ENCODE peak calls at places on chromosomes 3 and 15, in seven cellular contexts. S, W, M, G, P, Q and L are unnamed samples.

GRCh38 chr15:33720952-33721351 is 247.3 kb upstream of the CHRM5 start:
- DNase-seq in S (no peak), W (no peak), M (peak; percentile 82), Q (no peak), P (no peak), G (no peak), L (no peak)

GRCh38 chr3:45143673-45144670 is 2.2 kb downstream of the CDCP1 start:
- DNase-seq in P (no peak), S (no peak), W (no peak), G (no peak), Q (no peak), M (no peak), L (peak; percentile 37)

GRCh38 chr15:29942144-29942543 is 119.9 kb upstream of the TJP1 start:
- DNase-seq in S (no peak), M (no peak), P (no peak), G (no peak), Q (no peak), W (no peak), L (no peak)

GRCh38 chr3:190217081-190217480 is 96.4 kb upstream of the P3H2 start:
- DNase-seq in W (no peak), M (peak; percentile 53), S (no peak), G (no peak), Q (no peak), P (no peak), L (no peak)

GRCh38 chr15:45320581-45320980 is 57.8 kb downstream of the GATM start:
- DNase-seq in P (no peak), Q (no peak), M (no peak), S (no peak), W (no peak), G (no peak), L (no peak)

GRCh38 chr3:98589331-98589870 is 4.0 kb downstream of the CPOX start:
- DNase-seq in G (no peak), S (no peak), M (no peak), P (no peak), Q (no peak), W (no peak), L (no peak)

GRCh38 chr15:70196314-70197291 is 98.9 kb upstream of the TLE3 start:
- DNase-seq in S (peak; percentile 83), M (peak; percentile 44), Q (no peak), W (no peak), G (peak; percentile 98), P (peak; percentile 4), L (peak; percentile 91)

GRCh38 chr3:133487920-133488540 is 85.5 kb upstream of the CDV3 start:
- DNase-seq in W (no peak), P (no peak), M (peak; percentile 56), G (no peak), Q (peak; percentile 12), S (no peak), L (no peak)

GRCh38 chr3:188956839-188957489 is 214.8 kb upstream of the TPRG1 start:
- DNase-seq in S (no peak), Q (peak; percentile 35), W (peak; percentile 24), P (no peak), M (peak; percentile 66), G (peak; percentile 45), L (no peak)

GRCh38 chr15:93037341-93038063 is 51.5 kb downstream of the RGMA start:
- DNase-seq in S (peak; percentile 20), W (peak; percentile 73), G (no peak), P (no peak), Q (no peak), M (peak; percentile 8), L (peak; percentile 24)